ENCODE peak calls at places on chromosomes 16 and 17, in seven cellular contexts. R, P, D, W, B, M and G are unnamed samples.

GRCh38 chr16:20359997-20360396 is 7.5 kb upstream of the UMOD start:
- DNase-seq in R (no peak), P (no peak), D (no peak), W (no peak), B (no peak), M (no peak), G (no peak)

GRCh38 chr16:57273359-57273758 is 11.1 kb downstream of the PLLP start:
- DNase-seq in R (no peak), P (no peak), D (no peak), W (peak; percentile 30), B (no peak), M (no peak), G (no peak)

GRCh38 chr17:29573558-29573870 is 5.0 kb downstream of the TP53I13 start:
- DNase-seq in R (no peak), P (no peak), D (no peak), W (no peak), B (no peak), M (no peak), G (no peak)

GRCh38 chr17:79633937-79634813 is 23.3 kb upstream of the RBFOX3 start:
- DNase-seq in R (no peak), P (no peak), D (no peak), W (peak; percentile 3), B (no peak), M (no peak), G (no peak)

GRCh38 chr17:70172449-70172848 is 3.1 kb downstream of the KCNJ2 start:
- DNase-seq in R (no peak), P (no peak), D (no peak), W (no peak), B (no peak), M (no peak), G (no peak)

GRCh38 chr17:39114744-39115534 is 36.5 kb downstream of the PLXDC1 start:
- DNase-seq in R (no peak), P (no peak), D (no peak), W (no peak), B (no peak), M (no peak), G (no peak)

GRCh38 chr16:75529959-75530358 is 5.9 kb downstream of the CHST5 start:
- DNase-seq in R (no peak), P (no peak), D (no peak), W (no peak), B (no peak), M (no peak), G (no peak)

GRCh38 chr17:50954641-50955121 is 88.5 kb upstream of the TOB1 start:
- DNase-seq in R (no peak), P (no peak), D (no peak), W (no peak), B (no peak), M (no peak), G (no peak)

GRCh38 chr16:49338867-49339266 is 34.7 kb upstream of the C16orf78 start:
- DNase-seq in R (no peak), P (no peak), D (no peak), W (no peak), B (no peak), M (no peak), G (no peak)

GRCh38 chr17:50621562-50621961 is 13.1 kb upstream of the ABCC3 start:
- DNase-seq in R (no peak), P (no peak), D (no peak), W (no peak), B (no peak), M (no peak), G (no peak)

GRCh38 chr17:78133971-78134898 is 3.7 kb downstream of the TMC8 start:
- DNase-seq in R (peak; percentile 79), P (peak; percentile 62), D (no peak), W (peak; percentile 58), B (no peak), M (no peak), G (no peak)

GRCh38 chr17:4204676-4205075 is 59.1 kb downstream of the ANKFY1 start:
- DNase-seq in R (no peak), P (no peak), D (no peak), W (peak; percentile 55), B (no peak), M (peak; percentile 76), G (no peak)

GRCh38 chr16:30603945-30604315 is 6.3 kb downstream of the ZNF689 start:
- DNase-seq in R (no peak), P (no peak), D (no peak), W (no peak), B (no peak), M (no peak), G (no peak)

GRCh38 chr16:1863681-1864460 is 8.1 kb downstream of the MEIOB start:
- DNase-seq in R (peak; percentile 25), P (no peak), D (no peak), W (no peak), B (no peak), M (no peak), G (no peak)

GRCh38 chr17:65183736-65184135 is 46.6 kb downstream of the RGS9 start:
- DNase-seq in R (no peak), P (no peak), D (no peak), W (no peak), B (no peak), M (no peak), G (no peak)

GRCh38 chr16:67108931-67109406 is 772 bp upstream of the PHAF1 start:
- DNase-seq in R (no peak), P (no peak), D (no peak), W (no peak), B (no peak), M (no peak), G (no peak)

GRCh38 chr17:41125064-41125463 is 1.1 kb upstream of the KRTAP4-12 start:
- DNase-seq in R (no peak), P (no peak), D (no peak), W (no peak), B (no peak), M (no peak), G (no peak)

GRCh38 chr17:14468858-14469257 is 168.0 kb downstream of the HS3ST3B1 start:
- DNase-seq in R (no peak), P (no peak), D (no peak), W (no peak), B (no peak), M (no peak), G (no peak)

GRCh38 chr17:57879437-57880085 is 29.7 kb upstream of the MRPS23 start:
- DNase-seq in R (no peak), P (peak; percentile 53), D (no peak), W (no peak), B (no peak), M (no peak), G (no peak)

GRCh38 chr17:78266231-78266631 is 34.8 kb downstream of the TMEM235 start:
- DNase-seq in R (no peak), P (no peak), D (no peak), W (peak; percentile 25), B (no peak), M (no peak), G (no peak)

GRCh38 chr16:30340621-30341020 is 14.5 kb downstream of the CD2BP2 start:
- DNase-seq in R (no peak), P (no peak), D (no peak), W (no peak), B (no peak), M (no peak), G (no peak)

GRCh38 chr17:33520404-33521032 is 227.4 kb upstream of the ASIC2 start:
- DNase-seq in R (no peak), P (peak; percentile 63), D (peak; percentile 1), W (peak; percentile 52), B (peak; percentile 5), M (no peak), G (no peak)

GRCh38 chr16:85878875-85879274 is 20.1 kb upstream of the IRF8 start:
- DNase-seq in R (no peak), P (peak; percentile 74), D (no peak), W (no peak), B (no peak), M (peak; percentile 8), G (no peak)

GRCh38 chr17:81569986-81570514 is 17.9 kb upstream of the FAAP100 start:
- DNase-seq in R (no peak), P (no peak), D (no peak), W (no peak), B (no peak), M (no peak), G (no peak)

GRCh38 chr17:61063528-61063927 is 336.1 kb upstream of the TBX2 start:
- DNase-seq in R (no peak), P (no peak), D (no peak), W (no peak), B (no peak), M (no peak), G (no peak)

GRCh38 chr16:50156590-50156989 is 3.5 kb downstream of the TENT4B start:
- DNase-seq in R (no peak), P (no peak), D (no peak), W (no peak), B (no peak), M (no peak), G (no peak)

GRCh38 chr17:46822388-46822921 is 4.0 kb upstream of the WNT3 start:
- DNase-seq in R (peak; percentile 41), P (peak; percentile 87), D (no peak), W (no peak), B (no peak), M (no peak), G (no peak)

GRCh38 chr17:60599220-60599619 is 773 bp upstream of the PPM1D start:
- DNase-seq in R (no peak), P (no peak), D (no peak), W (no peak), B (no peak), M (no peak), G (no peak)

GRCh38 chr17:78428842-78429617 is 50.6 kb downstream of the PGS1 start:
- DNase-seq in R (no peak), P (no peak), D (no peak), W (no peak), B (no peak), M (no peak), G (no peak)